ENCODE peak calls at places on chromosomes 5 and 9, in six cellular contexts. S is lung; J is naive thymus-derived CD4-positive, alpha-beta T cell; U is CD8-positive, alpha-beta memory T cell; N is K562; M is CD8-positive, alpha-beta T cell. T is an unnamed sample.

GRCh38 chr9:74887041-74887980 is at the start of gene TRPM6:
- DNase-seq in J (peak; percentile 8), N (peak; percentile 51), M (no peak), U (no peak), S (peak; percentile 85), T (no peak)

GRCh38 chr5:57032151-57032551 is 80.2 kb upstream of the MIER3 start:
- DNase-seq in J (no peak), N (no peak), M (no peak), U (no peak), S (no peak), T (no peak)

GRCh38 chr5:43078956-43079355 is 38.8 kb upstream of the ANXA2R start:
- DNase-seq in M (no peak), N (peak; percentile 71), U (no peak), J (no peak), S (no peak), T (no peak)

GRCh38 chr5:140322751-140323731 is 20.1 kb upstream of the PFDN1 start:
- DNase-seq in M (no peak), J (no peak), U (no peak), N (no peak), S (peak; percentile 73), T (no peak)

GRCh38 chr5:81194633-81195333 is 38.3 kb upstream of the CKMT2 start:
- DNase-seq in N (peak; percentile 88), J (peak; percentile 82), M (peak; percentile 57), U (peak; percentile 79), S (peak; percentile 79), T (peak; percentile 57)

GRCh38 chr9:99513441-99514112 is 291.5 kb downstream of the SEC61B start:
- DNase-seq in M (no peak), U (no peak), J (no peak), N (no peak), S (no peak), T (no peak)

GRCh38 chr5:65721050-65721774 is 697 bp downstream of the SGTB start:
- DNase-seq in U (no peak), M (no peak), J (peak; percentile 40), N (peak; percentile 63), S (peak; percentile 35), T (peak; percentile 2)

GRCh38 chr9:2157277-2158105 is 142.3 kb downstream of the SMARCA2 start:
- DNase-seq in M (no peak), J (peak; percentile 23), S (peak; percentile 43), N (no peak), U (no peak), T (no peak)

DNA sequence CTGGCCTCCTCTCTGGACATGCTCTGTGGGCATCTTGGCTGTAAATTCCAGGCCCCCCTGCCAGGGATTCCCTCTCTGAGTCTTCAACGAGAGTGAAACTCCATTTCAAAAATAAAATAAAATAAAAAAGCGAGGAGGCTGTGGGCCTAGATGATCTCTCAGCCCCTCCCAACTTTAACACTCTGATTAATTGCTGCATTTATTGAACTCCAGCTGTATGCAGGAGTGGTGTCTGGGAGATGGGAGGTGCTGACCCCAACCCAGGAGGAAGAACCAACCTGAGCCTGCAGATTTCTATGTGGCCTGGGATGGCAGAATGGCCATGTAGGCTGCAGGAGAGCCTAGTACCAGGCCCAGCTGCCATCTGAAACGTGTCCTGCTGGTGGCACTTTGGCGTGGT is 154.5 kb upstream of the IER5L start:
- DNase-seq in N (no peak), M (no peak), U (no peak), J (no peak), S (no peak), T (no peak)
- H3K4me1 ChIP-seq in N (peaks cover 14% of the 10 kb centered on the region), M (peaks cover 51% of the 10 kb centered on the region), U (peaks cover 42% of the 10 kb centered on the region), J (peaks cover 44% of the 10 kb centered on the region), S (peaks cover 24% of the 10 kb centered on the region), T (peaks cover 22% of the 10 kb centered on the region)

GRCh38 chr9:88776717-88777497 is 214.4 kb upstream of the S1PR3 start:
- DNase-seq in U (no peak), M (no peak), N (peak; percentile 25), J (no peak), S (no peak), T (no peak)
- H3K27ac ChIP-seq in U (no peak overlapping the region), M (no peak overlapping the region), N (peak overlapping the region; percentile 19), J (no peak overlapping the region), S (no peak overlapping the region), T (no peak overlapping the region)

DNA sequence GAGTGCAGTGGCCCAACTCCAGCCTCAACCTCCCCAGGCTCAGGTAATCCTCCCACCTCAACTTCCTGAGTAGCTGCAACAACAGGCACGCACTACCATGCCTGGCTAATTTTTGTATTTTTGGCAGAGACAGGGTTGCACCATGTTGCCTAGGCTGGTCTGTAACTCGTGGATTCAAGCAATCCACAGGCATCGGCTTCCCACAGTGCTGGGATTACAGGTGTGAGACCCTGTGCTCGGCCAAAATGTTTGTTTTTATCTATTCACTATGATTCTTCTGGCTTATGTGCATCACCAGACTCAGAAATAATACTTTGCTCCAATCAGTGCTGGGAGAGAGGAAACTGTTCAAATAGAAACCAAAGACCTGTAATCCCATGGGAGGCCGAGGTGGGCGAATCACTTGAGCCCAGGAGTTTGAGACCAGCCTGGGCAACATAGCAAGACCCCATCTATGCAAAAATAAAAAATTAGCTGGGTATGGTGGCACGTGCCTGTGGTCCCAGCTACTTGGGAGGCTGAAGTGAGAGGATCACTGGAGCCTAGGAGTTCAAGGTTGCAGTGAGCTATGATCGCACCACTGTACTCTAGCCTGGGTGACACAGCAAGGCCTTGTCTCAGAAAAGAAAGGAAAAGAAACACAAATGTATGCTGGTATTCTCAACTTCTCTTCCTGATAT is 4.4 kb downstream of the PIP5K1B start:
- DNase-seq in M (no peak), U (no peak), N (no peak), S (no peak), J (no peak), T (no peak)
- H3K4me1 ChIP-seq in M (peaks cover 7% of the 10 kb centered on the region), U (no peaks in the 10 kb centered on the region), N (peaks cover 11% of the 10 kb centered on the region), S (peaks cover 4% of the 10 kb centered on the region), J (peaks cover 4% of the 10 kb centered on the region), T (peaks cover 11% of the 10 kb centered on the region)

GRCh38 chr5:44388504-44389409 is 463 bp downstream of the FGF10 start:
- DNase-seq in M (no peak), N (no peak), J (no peak), S (no peak), U (no peak), T (no peak)

GRCh38 chr5:44387391-44387790 is 1.8 kb downstream of the FGF10 start:
- DNase-seq in S (no peak), U (no peak), J (no peak), M (no peak), N (no peak), T (no peak)

GRCh38 chr5:44390332-44390731 is 1.1 kb upstream of the FGF10 start:
- DNase-seq in J (no peak), S (no peak), M (no peak), N (no peak), U (no peak), T (no peak)

GRCh38 chr5:44387911-44388310 is 1.3 kb downstream of the FGF10 start:
- DNase-seq in N (no peak), M (no peak), U (no peak), S (no peak), J (no peak), T (no peak)

DNA sequence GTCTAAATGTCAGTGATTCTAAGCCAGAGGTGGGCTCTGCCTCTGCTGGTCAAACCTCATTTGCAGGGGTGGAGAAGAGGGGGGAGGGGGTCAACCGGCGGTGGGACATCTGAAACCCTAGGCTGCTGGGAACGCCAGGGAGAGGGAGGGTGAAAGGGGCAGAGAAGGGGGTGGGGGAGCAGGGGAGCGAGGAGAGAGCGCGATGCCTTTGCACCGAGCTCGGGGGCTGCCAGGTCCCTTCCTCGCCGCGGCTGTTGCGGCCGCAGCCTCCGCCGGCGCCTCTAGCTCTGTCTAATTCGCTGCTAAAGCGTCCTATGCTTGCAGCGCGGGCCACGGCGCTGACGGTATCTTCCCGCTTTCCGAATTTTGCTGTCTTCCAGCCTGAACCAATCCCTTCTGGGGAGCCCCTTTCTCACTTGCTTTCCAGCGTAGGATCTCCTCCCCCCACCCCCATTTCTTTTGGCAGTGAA is at the start of gene FGF10:
- DNase-seq in S (no peak), M (no peak), N (no peak), J (no peak), U (no peak), T (no peak)
- H3K27ac ChIP-seq in S (peak within 1 kb of the TSS; percentile 81), M (no peak within 1 kb of the TSS), N (no peak within 1 kb of the TSS), J (no peak within 1 kb of the TSS), U (no peak within 1 kb of the TSS), T (no peak within 1 kb of the TSS)

GRCh38 chr5:146009020-146009419 is 72.6 kb downstream of the SH3RF2 start:
- DNase-seq in U (no peak), N (no peak), S (no peak), J (no peak), M (no peak), T (no peak)
- H3K4me1 ChIP-seq in U (no peaks in the 10 kb centered on the region), N (no peaks in the 10 kb centered on the region), S (no peaks in the 10 kb centered on the region), J (no peaks in the 10 kb centered on the region), M (no peaks in the 10 kb centered on the region), T (no peaks in the 10 kb centered on the region)

GRCh38 chr5:82334085-82334680 is 56.0 kb upstream of the RPS23 start:
- DNase-seq in U (no peak), S (no peak), N (no peak), M (no peak), J (no peak), T (no peak)
- H3K27ac ChIP-seq in U (no peak overlapping the region), S (peak overlapping the region; percentile 14), N (no peak overlapping the region), M (no peak overlapping the region), J (no peak overlapping the region), T (no peak overlapping the region)